ENCODE peak calls at places on chromosomes 13 and 19, in ten cellular contexts. One of them, this sample, is unnamed.

GRCh38 chr13:29924482-29924884 is 74.1 kb upstream of the UBL3 start:
- DNase-seq in heart right ventricle: no peak
- DNase-seq in thoracic aorta: no peak
- DNase-seq in right atrium auricular region: no peak
- DNase-seq in hepatocyte: peak; percentile 36
- DNase-seq in Peyer's patch: no peak
- DNase-seq in ascending aorta: no peak
- DNase-seq in neural progenitor cell: no peak
- DNase-seq in psoas muscle: no peak
- DNase-seq in lower lobe of right lung: no peak
- DNase-seq in this sample: no peak

GRCh38 chr13:28704282-28704681 is 14.5 kb downstream of the SLC46A3 start:
- DNase-seq in heart right ventricle: no peak
- DNase-seq in thoracic aorta: no peak
- DNase-seq in right atrium auricular region: no peak
- DNase-seq in hepatocyte: no peak
- DNase-seq in Peyer's patch: no peak
- DNase-seq in ascending aorta: no peak
- DNase-seq in neural progenitor cell: no peak
- DNase-seq in psoas muscle: no peak
- DNase-seq in lower lobe of right lung: no peak
- DNase-seq in this sample: no peak

GRCh38 chr13:57425531-57425930 is 206.0 kb upstream of the PCDH17 start:
- DNase-seq in heart right ventricle: no peak
- DNase-seq in thoracic aorta: no peak
- DNase-seq in right atrium auricular region: no peak
- DNase-seq in hepatocyte: no peak
- DNase-seq in Peyer's patch: no peak
- DNase-seq in ascending aorta: no peak
- DNase-seq in neural progenitor cell: no peak
- DNase-seq in psoas muscle: no peak
- DNase-seq in lower lobe of right lung: no peak
- DNase-seq in this sample: no peak

GRCh38 chr19:23392706-23393105 is 2.6 kb downstream of the ZNF91 start:
- DNase-seq in heart right ventricle: no peak
- DNase-seq in thoracic aorta: no peak
- DNase-seq in right atrium auricular region: no peak
- DNase-seq in hepatocyte: no peak
- DNase-seq in Peyer's patch: no peak
- DNase-seq in ascending aorta: no peak
- DNase-seq in neural progenitor cell: peak; percentile 10
- DNase-seq in psoas muscle: no peak
- DNase-seq in lower lobe of right lung: no peak
- DNase-seq in this sample: no peak

GRCh38 chr19:29560313-29561075 is 34.7 kb downstream of the VSTM2B start:
- DNase-seq in heart right ventricle: no peak
- DNase-seq in thoracic aorta: no peak
- DNase-seq in right atrium auricular region: peak; percentile 28
- DNase-seq in hepatocyte: no peak
- DNase-seq in Peyer's patch: no peak
- DNase-seq in ascending aorta: no peak
- DNase-seq in neural progenitor cell: no peak
- DNase-seq in psoas muscle: no peak
- DNase-seq in lower lobe of right lung: no peak
- DNase-seq in this sample: no peak

GRCh38 chr13:46992383-46992952 is 95.6 kb upstream of the HTR2A start:
- DNase-seq in heart right ventricle: no peak
- DNase-seq in thoracic aorta: no peak
- DNase-seq in right atrium auricular region: no peak
- DNase-seq in hepatocyte: no peak
- DNase-seq in Peyer's patch: no peak
- DNase-seq in ascending aorta: no peak
- DNase-seq in neural progenitor cell: peak; percentile 11
- DNase-seq in psoas muscle: no peak
- DNase-seq in lower lobe of right lung: no peak
- DNase-seq in this sample: no peak

GRCh38 chr19:4064073-4064550 is 2.6 kb downstream of the ZBTB7A start:
- DNase-seq in heart right ventricle: peak; percentile 36
- DNase-seq in thoracic aorta: no peak
- DNase-seq in right atrium auricular region: no peak
- DNase-seq in hepatocyte: peak; percentile 54
- DNase-seq in Peyer's patch: no peak
- DNase-seq in ascending aorta: no peak
- DNase-seq in neural progenitor cell: peak; percentile 47
- DNase-seq in psoas muscle: peak; percentile 50
- DNase-seq in lower lobe of right lung: peak; percentile 54
- DNase-seq in this sample: no peak

GRCh38 chr19:1650627-1651009 is 1.8 kb downstream of the TCF3 start:
- DNase-seq in heart right ventricle: no peak
- DNase-seq in thoracic aorta: no peak
- DNase-seq in right atrium auricular region: no peak
- DNase-seq in hepatocyte: no peak
- DNase-seq in Peyer's patch: peak; percentile 59
- DNase-seq in ascending aorta: no peak
- DNase-seq in neural progenitor cell: peak; percentile 66
- DNase-seq in psoas muscle: no peak
- DNase-seq in lower lobe of right lung: no peak
- DNase-seq in this sample: no peak

GRCh38 chr13:21009036-21009435 is 52.4 kb downstream of the LATS2 start:
- DNase-seq in heart right ventricle: no peak
- DNase-seq in thoracic aorta: no peak
- DNase-seq in right atrium auricular region: peak; percentile 40
- DNase-seq in hepatocyte: no peak
- DNase-seq in Peyer's patch: no peak
- DNase-seq in ascending aorta: no peak
- DNase-seq in neural progenitor cell: no peak
- DNase-seq in psoas muscle: no peak
- DNase-seq in lower lobe of right lung: no peak
- DNase-seq in this sample: no peak

GRCh38 chr13:30615851-30616311 is 1.8 kb upstream of the USPL1 start:
- DNase-seq in heart right ventricle: no peak
- DNase-seq in thoracic aorta: no peak
- DNase-seq in right atrium auricular region: no peak
- DNase-seq in hepatocyte: peak; percentile 56
- DNase-seq in Peyer's patch: no peak
- DNase-seq in ascending aorta: no peak
- DNase-seq in neural progenitor cell: no peak
- DNase-seq in psoas muscle: no peak
- DNase-seq in lower lobe of right lung: no peak
- DNase-seq in this sample: no peak

GRCh38 chr13:31424130-31424729 is 224.5 kb downstream of the B3GLCT start:
- DNase-seq in heart right ventricle: peak; percentile 64
- DNase-seq in thoracic aorta: peak; percentile 16
- DNase-seq in right atrium auricular region: peak; percentile 83
- DNase-seq in hepatocyte: peak; percentile 88
- DNase-seq in Peyer's patch: peak; percentile 68
- DNase-seq in ascending aorta: peak; percentile 30
- DNase-seq in neural progenitor cell: peak; percentile 85
- DNase-seq in psoas muscle: peak; percentile 71
- DNase-seq in lower lobe of right lung: peak; percentile 74
- DNase-seq in this sample: peak; percentile 64

GRCh38 chr13:51923983-51924539 is 62.3 kb downstream of the CCDC70 start:
- DNase-seq in heart right ventricle: no peak
- DNase-seq in thoracic aorta: no peak
- DNase-seq in right atrium auricular region: no peak
- DNase-seq in hepatocyte: no peak
- DNase-seq in Peyer's patch: no peak
- DNase-seq in ascending aorta: no peak
- DNase-seq in neural progenitor cell: peak; percentile 20
- DNase-seq in psoas muscle: no peak
- DNase-seq in lower lobe of right lung: no peak
- DNase-seq in this sample: no peak

GRCh38 chr13:27170521-27171243 is 929 bp downstream of the USP12 start:
- DNase-seq in heart right ventricle: peak; percentile 50
- DNase-seq in thoracic aorta: no peak
- DNase-seq in right atrium auricular region: no peak
- DNase-seq in hepatocyte: peak; percentile 64
- DNase-seq in Peyer's patch: peak; percentile 37
- DNase-seq in ascending aorta: no peak
- DNase-seq in neural progenitor cell: peak; percentile 84
- DNase-seq in psoas muscle: peak; percentile 50
- DNase-seq in lower lobe of right lung: peak; percentile 63
- DNase-seq in this sample: peak; percentile 53

GRCh38 chr13:99657848-99658265 is 156.6 kb downstream of the TM9SF2 start:
- DNase-seq in heart right ventricle: peak; percentile 55
- DNase-seq in thoracic aorta: no peak
- DNase-seq in right atrium auricular region: peak; percentile 64
- DNase-seq in hepatocyte: peak; percentile 40
- DNase-seq in Peyer's patch: peak; percentile 26
- DNase-seq in ascending aorta: no peak
- DNase-seq in neural progenitor cell: peak; percentile 79
- DNase-seq in psoas muscle: peak; percentile 17
- DNase-seq in lower lobe of right lung: peak; percentile 48
- DNase-seq in this sample: peak; percentile 12

GRCh38 chr13:52599853-52600603 is 42.2 kb upstream of the HNRNPA1L2 start:
- DNase-seq in heart right ventricle: peak; percentile 25
- DNase-seq in thoracic aorta: no peak
- DNase-seq in right atrium auricular region: no peak
- DNase-seq in hepatocyte: peak; percentile 57
- DNase-seq in Peyer's patch: no peak
- DNase-seq in ascending aorta: no peak
- DNase-seq in neural progenitor cell: peak; percentile 71
- DNase-seq in psoas muscle: peak; percentile 30
- DNase-seq in lower lobe of right lung: no peak
- DNase-seq in this sample: no peak

GRCh38 chr19:2034729-2035589 is 16.1 kb downstream of the MKNK2 start:
- DNase-seq in heart right ventricle: peak; percentile 49
- DNase-seq in thoracic aorta: no peak
- DNase-seq in right atrium auricular region: no peak
- DNase-seq in hepatocyte: peak; percentile 46
- DNase-seq in Peyer's patch: no peak
- DNase-seq in ascending aorta: no peak
- DNase-seq in neural progenitor cell: peak; percentile 71
- DNase-seq in psoas muscle: peak; percentile 63
- DNase-seq in lower lobe of right lung: peak; percentile 85
- DNase-seq in this sample: no peak

GRCh38 chr19:38697641-38698071 is 46.6 kb downstream of the CAPN12 start:
- DNase-seq in heart right ventricle: no peak
- DNase-seq in thoracic aorta: no peak
- DNase-seq in right atrium auricular region: no peak
- DNase-seq in hepatocyte: no peak
- DNase-seq in Peyer's patch: no peak
- DNase-seq in ascending aorta: no peak
- DNase-seq in neural progenitor cell: no peak
- DNase-seq in psoas muscle: no peak
- DNase-seq in lower lobe of right lung: no peak
- DNase-seq in this sample: no peak
- H3K4me1 ChIP-seq in heart right ventricle: peaks cover 68% of the 10 kb centered on the region
- H3K4me1 ChIP-seq in thoracic aorta: peaks cover 100% of the 10 kb centered on the region
- H3K4me1 ChIP-seq in right atrium auricular region: peaks cover 3% of the 10 kb centered on the region
- H3K4me1 ChIP-seq in hepatocyte: peaks cover 80% of the 10 kb centered on the region
- H3K4me1 ChIP-seq in Peyer's patch: peaks cover 46% of the 10 kb centered on the region
- H3K4me1 ChIP-seq in ascending aorta: peaks cover 66% of the 10 kb centered on the region
- H3K4me1 ChIP-seq in neural progenitor cell: peaks cover 32% of the 10 kb centered on the region
- H3K4me1 ChIP-seq in psoas muscle: peaks cover 60% of the 10 kb centered on the region
- H3K4me1 ChIP-seq in lower lobe of right lung: peaks cover 96% of the 10 kb centered on the region
- H3K4me1 ChIP-seq in this sample: peaks cover 25% of the 10 kb centered on the region

GRCh38 chr13:25214371-25215252 is 42.5 kb upstream of the AMER2 start:
- DNase-seq in heart right ventricle: peak; percentile 16
- DNase-seq in thoracic aorta: no peak
- DNase-seq in right atrium auricular region: no peak
- DNase-seq in hepatocyte: no peak
- DNase-seq in Peyer's patch: no peak
- DNase-seq in ascending aorta: no peak
- DNase-seq in neural progenitor cell: no peak
- DNase-seq in psoas muscle: no peak
- DNase-seq in lower lobe of right lung: no peak
- DNase-seq in this sample: no peak
- TF ChIP-seq CTCF in heart right ventricle: no peak
- TF ChIP-seq CTCF in thoracic aorta: no peak
- TF ChIP-seq CTCF in right atrium auricular region: no peak
- TF ChIP-seq CTCF in hepatocyte: no peak
- TF ChIP-seq CTCF in Peyer's patch: no peak
- TF ChIP-seq CTCF in ascending aorta: no peak
- TF ChIP-seq CTCF in neural progenitor cell: no peak
- TF ChIP-seq CTCF in psoas muscle: no peak
- TF ChIP-seq CTCF in lower lobe of right lung: no peak
- TF ChIP-seq CTCF in this sample: no peak

DNA sequence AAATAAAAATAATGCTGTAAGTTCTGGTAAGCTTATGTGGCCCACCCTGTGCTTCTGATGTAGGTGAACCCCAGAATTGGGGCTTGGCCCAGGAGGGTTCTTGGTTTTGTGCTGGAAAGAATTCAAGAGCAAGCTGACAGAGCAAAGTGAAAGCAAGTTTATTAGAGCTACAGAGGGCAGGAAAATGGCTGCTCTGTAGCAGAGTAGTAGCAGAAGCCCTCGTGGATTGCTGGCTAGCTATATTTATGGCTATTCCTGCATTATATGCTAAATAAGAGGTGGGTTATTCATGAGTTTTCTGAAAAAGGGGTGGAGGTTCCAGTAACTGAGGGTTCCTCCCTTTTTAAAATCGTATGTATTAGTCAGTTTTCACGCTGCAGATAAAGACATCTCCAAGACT is 20.5 kb upstream of the ZNF599 start:
- DNase-seq in heart right ventricle: no peak
- DNase-seq in thoracic aorta: no peak
- DNase-seq in right atrium auricular region: no peak
- DNase-seq in hepatocyte: no peak
- DNase-seq in Peyer's patch: no peak
- DNase-seq in ascending aorta: no peak
- DNase-seq in neural progenitor cell: no peak
- DNase-seq in psoas muscle: no peak
- DNase-seq in lower lobe of right lung: no peak
- DNase-seq in this sample: no peak
- H3K27ac ChIP-seq in heart right ventricle: no peak overlapping the region
- H3K27ac ChIP-seq in thoracic aorta: no peak overlapping the region
- H3K27ac ChIP-seq in right atrium auricular region: no peak overlapping the region
- H3K27ac ChIP-seq in hepatocyte: no peak overlapping the region
- H3K27ac ChIP-seq in Peyer's patch: no peak overlapping the region
- H3K27ac ChIP-seq in ascending aorta: no peak overlapping the region
- H3K27ac ChIP-seq in neural progenitor cell: no peak overlapping the region
- H3K27ac ChIP-seq in psoas muscle: no peak overlapping the region
- H3K27ac ChIP-seq in lower lobe of right lung: no peak overlapping the region
- H3K27ac ChIP-seq in this sample: no peak overlapping the region

DNA sequence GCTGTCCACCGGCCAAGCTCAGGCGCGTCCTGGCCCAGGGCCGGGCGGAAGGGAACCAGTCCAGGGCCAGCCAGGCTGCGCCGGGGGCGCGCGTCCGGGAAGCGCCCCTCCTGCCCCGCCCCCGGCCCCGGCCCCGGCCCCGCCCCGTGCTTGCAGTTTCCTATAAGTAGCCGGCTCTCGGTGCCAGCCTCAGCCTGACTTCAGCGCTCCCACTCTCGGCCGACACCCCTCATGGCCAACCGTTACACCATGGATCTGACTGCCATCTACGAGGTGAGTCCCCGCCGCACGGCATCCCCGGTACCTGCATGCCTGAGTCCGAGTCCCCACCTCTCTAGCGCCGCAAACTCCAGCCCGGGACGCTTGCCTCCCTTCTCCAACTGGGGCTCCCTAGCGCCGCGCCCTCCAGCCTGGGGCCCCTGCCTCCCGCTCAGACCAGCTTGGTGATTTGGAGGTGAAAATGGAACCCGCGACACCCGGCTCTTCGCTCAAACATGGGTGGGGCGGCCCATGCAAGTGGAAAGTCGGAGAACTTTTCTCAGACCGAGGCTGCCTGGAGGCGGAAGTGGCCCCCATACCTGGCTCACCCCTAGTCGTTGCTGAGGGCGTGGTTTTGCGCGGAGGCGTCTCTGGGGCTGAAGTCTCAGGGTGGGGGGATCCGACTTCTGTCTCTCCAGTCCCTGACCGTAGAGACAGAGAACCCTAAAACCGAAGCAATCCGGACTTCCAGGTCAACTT is at the start of gene ZFP36:
- DNase-seq in heart right ventricle: peak; percentile 93
- DNase-seq in thoracic aorta: peak; percentile 77
- DNase-seq in right atrium auricular region: peak; percentile 98
- DNase-seq in hepatocyte: peak; percentile 94
- DNase-seq in Peyer's patch: peak; percentile 95
- DNase-seq in ascending aorta: peak; percentile 70
- DNase-seq in neural progenitor cell: peak; percentile 89
- DNase-seq in psoas muscle: peak; percentile 59
- DNase-seq in lower lobe of right lung: peak; percentile 92
- DNase-seq in this sample: peak; percentile 85
- H3K4me1 ChIP-seq in heart right ventricle: peaks cover 21% of the 10 kb centered on the region
- H3K4me1 ChIP-seq in thoracic aorta: peaks cover 43% of the 10 kb centered on the region
- H3K4me1 ChIP-seq in right atrium auricular region: no peaks in the 10 kb centered on the region
- H3K4me1 ChIP-seq in hepatocyte: peaks cover 38% of the 10 kb centered on the region
- H3K4me1 ChIP-seq in Peyer's patch: peaks cover 47% of the 10 kb centered on the region
- H3K4me1 ChIP-seq in ascending aorta: peaks cover 8% of the 10 kb centered on the region
- H3K4me1 ChIP-seq in neural progenitor cell: peaks cover 26% of the 10 kb centered on the region
- H3K4me1 ChIP-seq in psoas muscle: peaks cover 33% of the 10 kb centered on the region
- H3K4me1 ChIP-seq in lower lobe of right lung: peaks cover 44% of the 10 kb centered on the region
- H3K4me1 ChIP-seq in this sample: peaks cover 57% of the 10 kb centered on the region